ENCODE peak calls at places on chromosomes 5 and 9, in four cellular contexts. L is colonic mucosa, R is GM06990, Q is tibial nerve. O is an unnamed sample.

GRCh38 chr5:83104031-83104430 is 26.7 kb downstream of the XRCC4 start:
- DNase-seq in L (no peak), R (no peak), Q (no peak), O (no peak)

GRCh38 chr5:134539732-134540131 is 14.3 kb downstream of the JADE2 start:
- DNase-seq in L (no peak), R (no peak), Q (no peak), O (no peak)

GRCh38 chr5:166441-167372 is 24.6 kb upstream of the LRRC14B start:
- DNase-seq in L (no peak), R (no peak), Q (no peak), O (no peak)

GRCh38 chr5:83512051-83512745 is 40.7 kb downstream of the VCAN start:
- DNase-seq in L (no peak), R (no peak), Q (no peak), O (peak; percentile 53)

GRCh38 chr5:171102877-171103610 is 206.0 kb upstream of the TLX3 start:
- DNase-seq in L (no peak), R (no peak), Q (no peak), O (no peak)

GRCh38 chr5:159101689-159102088 is 2.0 kb upstream of the EBF1 start:
- DNase-seq in L (no peak), R (no peak), Q (no peak), O (no peak)

GRCh38 chr9:135702002-135702721 is at the start of gene KCNT1:
- DNase-seq in L (peak; percentile 35), R (peak; percentile 34), Q (peak; percentile 36), O (no peak)

GRCh38 chr9:98247826-98248657 is 7.4 kb downstream of the TBC1D2 start:
- DNase-seq in L (no peak), R (no peak), Q (no peak), O (no peak)

GRCh38 chr9:76552751-76553150 is 93.8 kb downstream of the GCNT1 start:
- DNase-seq in L (no peak), R (no peak), Q (no peak), O (no peak)

GRCh38 chr9:89482950-89483349 is 15.0 kb downstream of the SEMA4D start:
- DNase-seq in L (no peak), R (no peak), Q (no peak), O (no peak)

GRCh38 chr9:77453857-77454647 is 194.1 kb downstream of the GNA14 start:
- DNase-seq in L (no peak), R (peak; percentile 10), Q (no peak), O (no peak)

GRCh38 chr5:152072076-152072475 is 147.4 kb upstream of the GLRA1 start:
- DNase-seq in L (no peak), R (no peak), Q (no peak), O (no peak)

GRCh38 chr5:73152411-73153388 is 20.3 kb upstream of the TMEM174 start:
- DNase-seq in L (peak; percentile 44), R (no peak), Q (no peak), O (no peak)

GRCh38 chr9:136354592-136355085 is 8.9 kb downstream of the DNLZ start:
- DNase-seq in L (no peak), R (no peak), Q (no peak), O (no peak)

GRCh38 chr5:139177809-139178581 is 20.2 kb downstream of the SIL1 start:
- DNase-seq in L (peak; percentile 50), R (no peak), Q (no peak), O (no peak)

GRCh38 chr9:94479757-94480156 is 75.1 kb upstream of the PCAT7 start:
- DNase-seq in L (no peak), R (no peak), Q (no peak), O (no peak)

GRCh38 chr5:58505971-58506640 is 14.9 kb downstream of the GAPT start:
- DNase-seq in L (no peak), R (peak; percentile 12), Q (no peak), O (no peak)

GRCh38 chr5:83368317-83368716 is 103.2 kb upstream of the VCAN start:
- DNase-seq in L (no peak), R (peak; percentile 38), Q (no peak), O (no peak)

GRCh38 chr5:10527281-10527950 is 36.5 kb upstream of the ANKRD33B start:
- DNase-seq in L (no peak), R (no peak), Q (no peak), O (no peak)
- H3K4me3 ChIP-seq in L (no peak overlapping the region), R (no peak overlapping the region), Q (no peak overlapping the region), O (no peak overlapping the region)

GRCh38 chr9:133844876-133845658 is 106.9 kb upstream of the SARDH start:
- DNase-seq in L (peak; percentile 50), R (no peak), Q (peak; percentile 36), O (no peak)

GRCh38 chr9:133845659-133845947 is 107.5 kb upstream of the SARDH start:
- DNase-seq in L (no peak), R (no peak), Q (no peak), O (no peak)

GRCh38 chr9:133848471-133848870 is 110.3 kb upstream of the SARDH start:
- DNase-seq in L (no peak), R (no peak), Q (no peak), O (no peak)

GRCh38 chr9:133844431-133844830 is 106.3 kb upstream of the SARDH start:
- DNase-seq in L (no peak), R (no peak), Q (no peak), O (no peak)

GRCh38 chr9:133846483-133847090 is 108.4 kb upstream of the SARDH start:
- DNase-seq in L (no peak), R (no peak), Q (no peak), O (no peak)
- H3K4me3 ChIP-seq in L (no peak overlapping the region), R (no peak overlapping the region), Q (no peak overlapping the region), O (no peak overlapping the region)

GRCh38 chr9:120928720-120929389 is 2.3 kb upstream of the TRAF1 start:
- DNase-seq in L (peak; percentile 84), R (peak; percentile 87), Q (peak; percentile 51), O (no peak)

GRCh38 chr9:120932086-120932818 is 5.7 kb upstream of the TRAF1 start:
- DNase-seq in L (no peak), R (peak; percentile 59), Q (no peak), O (no peak)

GRCh38 chr9:120933310-120934044 is 6.9 kb upstream of the TRAF1 start:
- DNase-seq in L (no peak), R (no peak), Q (no peak), O (no peak)

GRCh38 chr9:120929392-120929791 is 2.8 kb upstream of the TRAF1 start:
- DNase-seq in L (no peak), R (no peak), Q (no peak), O (no peak)

DNA sequence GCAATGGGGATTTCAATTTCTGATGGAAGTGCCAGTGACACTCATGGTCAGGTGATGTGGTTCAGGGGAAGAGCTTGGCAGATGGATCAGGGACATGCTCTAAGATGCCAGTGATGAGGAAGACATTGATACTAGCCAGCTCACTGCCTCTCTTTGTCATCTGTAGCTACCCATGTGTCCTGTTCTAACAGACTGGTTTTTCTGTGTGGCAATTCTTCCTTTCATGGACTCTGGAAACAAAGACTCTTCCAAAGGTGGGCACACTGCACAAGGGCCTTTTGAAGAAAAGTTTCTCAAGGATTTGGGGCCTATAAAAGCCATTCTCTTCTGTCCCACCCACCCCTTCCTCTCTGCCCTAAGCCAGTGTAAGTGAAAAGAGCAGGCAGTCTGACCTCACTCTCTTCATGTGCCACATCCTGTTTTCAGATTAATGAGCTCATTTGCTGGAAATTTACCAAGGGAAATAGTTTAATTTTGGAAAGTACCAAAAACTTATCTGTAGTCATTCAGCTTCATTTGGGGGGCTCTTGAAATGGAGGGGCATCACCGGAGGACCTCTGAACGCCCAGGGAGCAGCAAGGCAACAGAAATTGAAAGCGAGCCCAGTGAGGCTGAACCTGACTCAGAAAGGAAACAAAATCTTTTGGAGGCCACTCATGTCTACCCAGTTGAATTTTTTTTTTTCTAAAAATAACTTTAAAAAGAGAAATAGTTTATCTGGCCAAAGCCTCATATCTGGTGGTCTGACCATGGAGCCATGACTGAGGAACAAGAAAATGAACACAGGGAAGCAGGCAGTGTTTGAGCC is 4.9 kb upstream of the TRAF1 start:
- DNase-seq in L (no peak), R (peak; percentile 81), Q (peak; percentile 33), O (no peak)
- H3K4me3 ChIP-seq in L (no peak overlapping the region), R (peak overlapping the region; percentile 29), Q (no peak overlapping the region), O (no peak overlapping the region)

GRCh38 chr9:95726756-95727155 is 148.7 kb upstream of the ERCC6L2 start:
- DNase-seq in L (no peak), R (no peak), Q (no peak), O (peak; percentile 7)

GRCh38 chr9:95724253-95724991 is 151.1 kb upstream of the ERCC6L2 start:
- DNase-seq in L (no peak), R (peak; percentile 63), Q (no peak), O (no peak)

GRCh38 chr9:95722141-95722540 is 153.3 kb upstream of the ERCC6L2 start:
- DNase-seq in L (no peak), R (no peak), Q (no peak), O (no peak)

GRCh38 chr9:95727947-95728546 is 147.4 kb upstream of the ERCC6L2 start:
- DNase-seq in L (no peak), R (no peak), Q (no peak), O (no peak)

DNA sequence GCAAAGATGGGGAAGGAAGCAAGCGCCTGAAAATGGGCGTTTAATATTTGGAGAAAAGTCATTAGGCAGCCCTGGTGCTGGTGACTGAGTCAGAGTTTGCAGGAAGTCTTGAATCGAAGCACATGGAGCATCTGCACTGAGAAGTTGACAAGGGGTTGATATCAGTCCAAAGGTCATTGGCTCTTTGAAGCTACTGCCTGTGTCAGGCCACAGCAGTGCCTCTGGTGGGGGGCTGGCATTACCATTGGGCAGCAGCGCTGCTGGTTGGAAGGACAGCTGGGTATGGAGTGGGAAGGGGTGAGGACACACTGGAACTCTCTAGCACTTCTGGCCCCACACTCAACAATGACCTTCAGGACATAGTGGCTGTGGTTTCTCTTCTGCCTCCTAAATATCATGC is 150.4 kb upstream of the ERCC6L2 start:
- DNase-seq in L (no peak), R (no peak), Q (no peak), O (no peak)
- H3K4me3 ChIP-seq in L (no peak overlapping the region), R (no peak overlapping the region), Q (no peak overlapping the region), O (no peak overlapping the region)

DNA sequence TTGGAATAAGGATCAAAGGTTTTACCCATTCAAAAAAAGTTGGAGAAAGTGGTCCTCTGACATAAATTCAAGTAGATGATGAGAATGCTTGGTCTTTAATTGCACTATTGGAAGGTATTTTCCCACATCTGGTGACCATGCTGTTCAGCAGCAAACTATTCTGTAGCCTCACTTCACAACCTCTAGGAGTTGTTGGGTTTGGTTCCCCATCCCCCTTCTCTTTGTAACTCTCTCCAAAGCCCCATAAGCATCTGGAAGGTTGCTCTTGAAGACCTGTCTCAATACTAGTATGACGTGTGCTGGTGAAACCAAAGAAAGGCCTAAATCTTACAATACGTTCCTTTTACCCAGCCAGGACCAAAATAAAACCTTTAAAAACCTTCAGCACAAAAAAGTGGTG is 8.5 kb downstream of the RGMB start:
- DNase-seq in L (no peak), R (no peak), Q (no peak), O (no peak)
- H3K4me3 ChIP-seq in L (no peak overlapping the region), R (no peak overlapping the region), Q (no peak overlapping the region), O (no peak overlapping the region)

GRCh38 chr5:113082547-113082905 is 105.9 kb downstream of the DCP2 start:
- DNase-seq in L (no peak), R (no peak), Q (no peak), O (no peak)

GRCh38 chr5:113081091-113081490 is 104.5 kb downstream of the DCP2 start:
- DNase-seq in L (no peak), R (no peak), Q (no peak), O (no peak)

GRCh38 chr5:113085084-113085414 is 108.5 kb downstream of the DCP2 start:
- DNase-seq in L (no peak), R (no peak), Q (no peak), O (no peak)

GRCh38 chr5:113084402-113085083 is 107.9 kb downstream of the DCP2 start:
- DNase-seq in L (no peak), R (no peak), Q (no peak), O (no peak)

GRCh38 chr5:113081881-113082546 is 105.4 kb downstream of the DCP2 start:
- DNase-seq in L (no peak), R (no peak), Q (no peak), O (peak; percentile 89)
- H3K4me3 ChIP-seq in L (no peak overlapping the region), R (no peak overlapping the region), Q (no peak overlapping the region), O (no peak overlapping the region)